ENCODE peak calls at places on chromosomes 7 and 10, in five cellular contexts. W is tibial nerve, Z is left ventricle myocardium inferior, Y is prostate gland, P is neuronal stem cell. O is an unnamed sample. For H3K4me1 and H3K27me3, the result is how much of the 10 kb centered on the place peaks cover.

GRCh38 chr7:134605978-134606923 is 40.4 kb upstream of the BPGM start:
- DNase-seq in W (peak), Z (peak), Y (peak), P (peak), O (peak)

GRCh38 chr7:77482015-77482414 is 55.1 kb upstream of the PTPN12 start:
- DNase-seq in W (no peak), Z (no peak), Y (peak), P (no peak), O (no peak)

GRCh38 chr10:77820349-77820748 is 106.2 kb downstream of the DLG5 start:
- DNase-seq in W (no peak), Z (no peak), Y (no peak), P (no peak), O (no peak)

GRCh38 chr7:49010717-49011116 is 86.4 kb downstream of the CDC14C start:
- DNase-seq in W (no peak), Z (no peak), Y (no peak), P (no peak), O (no peak)

GRCh38 chr7:98034044-98035035 is 44.3 kb upstream of the OCM2 start:
- DNase-seq in W (no peak), Z (no peak), Y (peak), P (no peak), O (no peak)

GRCh38 chr10:16105082-16105481 is 244.8 kb upstream of the MINDY3 start:
- DNase-seq in W (no peak), Z (no peak), Y (no peak), P (no peak), O (no peak)

GRCh38 chr7:27774717-27775328 is 34.9 kb downstream of the TAX1BP1 start:
- DNase-seq in W (no peak), Z (no peak), Y (no peak), P (peak), O (no peak)

GRCh38 chr7:33601884-33602283 is 303.5 kb upstream of the BMPER start:
- DNase-seq in W (no peak), Z (no peak), Y (no peak), P (no peak), O (no peak)

GRCh38 chr7:12403287-12404181 is at the start of gene VWDE:
- DNase-seq in W (no peak), Z (no peak), Y (peak), P (peak), O (peak)

GRCh38 chr7:133320887-133321286 is 68.0 kb downstream of the EXOC4 start:
- DNase-seq in W (no peak), Z (no peak), Y (no peak), P (no peak), O (no peak)

GRCh38 chr10:65818990-65819389 is 1106.8 kb upstream of the LRRTM3 start:
- DNase-seq in W (no peak), Z (no peak), Y (no peak), P (no peak), O (no peak)

GRCh38 chr10:107894521-107894920 is 730.0 kb upstream of the SORCS1 start:
- DNase-seq in W (no peak), Z (no peak), Y (no peak), P (no peak), O (no peak)

GRCh38 chr10:22475857-22476600 is 130.7 kb downstream of the SPAG6 start:
- DNase-seq in W (no peak), Z (no peak), Y (no peak), P (peak), O (peak)

GRCh38 chr10:70679498-70679897 is 7.2 kb downstream of the ADAMTS14 start:
- DNase-seq in W (peak), Z (peak), Y (no peak), P (no peak), O (peak)

GRCh38 chr10:8056378-8056777 is 1.9 kb downstream of the GATA3 start:
- DNase-seq in W (no peak), Z (no peak), Y (no peak), P (peak), O (no peak)

GRCh38 chr10:8054243-8054497 is 318 bp upstream of the GATA3 start:
- DNase-seq in W (no peak), Z (no peak), Y (peak), P (no peak), O (no peak)

GRCh38 chr10:8053446-8054242 is 844 bp upstream of the GATA3 start:
- DNase-seq in W (no peak), Z (peak), Y (peak), P (peak), O (peak)

GRCh38 chr10:8055420-8056349 is 1.2 kb downstream of the GATA3 start:
- DNase-seq in W (no peak), Z (no peak), Y (no peak), P (peak), O (no peak)

DNA sequence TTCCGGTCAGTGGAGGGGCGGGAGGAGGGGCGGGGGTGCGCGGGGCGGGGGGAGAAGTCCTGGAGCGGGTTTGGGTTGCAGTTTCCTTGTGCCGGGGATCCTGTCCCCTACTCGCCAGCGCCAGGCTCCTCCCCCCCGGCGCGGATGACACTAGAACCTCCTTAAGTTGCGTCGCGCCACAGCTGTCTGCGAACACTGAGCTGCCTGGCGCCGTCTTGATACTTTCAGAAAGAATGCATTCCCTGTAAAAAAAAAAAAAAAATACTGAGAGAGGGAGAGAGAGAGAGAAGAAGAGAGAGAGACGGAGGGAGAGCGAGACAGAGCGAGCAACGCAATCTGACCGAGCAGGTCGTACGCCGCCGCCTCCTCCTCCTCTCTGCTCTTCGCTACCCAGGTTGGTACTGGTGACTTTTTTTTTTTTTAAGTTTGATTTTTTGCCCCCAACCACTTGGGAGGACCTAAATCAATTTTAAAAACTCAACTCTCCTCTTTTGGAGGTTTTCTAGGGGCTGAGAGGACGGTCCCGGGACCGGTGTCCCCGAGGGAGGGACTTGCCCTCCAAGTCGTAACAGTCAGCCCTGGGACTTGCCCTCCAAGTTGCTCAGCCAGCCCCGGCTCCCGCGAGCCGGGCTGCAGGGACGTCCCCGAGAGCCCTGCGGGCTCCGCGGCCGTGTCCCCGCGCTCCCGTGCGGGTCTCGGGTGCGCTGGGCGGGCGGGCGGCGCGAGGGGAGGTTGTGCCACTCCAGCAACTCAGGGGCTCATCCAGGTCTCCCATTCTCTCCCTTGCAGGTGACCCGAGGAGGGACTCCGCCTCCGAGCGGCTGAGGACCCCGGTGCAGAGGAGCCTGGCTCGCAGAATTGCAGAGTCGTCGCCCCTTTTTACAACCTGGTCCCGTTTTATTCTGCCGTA is at the start of gene GATA3:
- DNase-seq in W (no peak), Z (peak), Y (peak), P (peak), O (peak)
- H3K4me1 ChIP-seq in W (under half), Z (half or more), Y (under half), P (under half), O (under half)

GRCh38 chr10:129956902-129957673 is 7.0 kb downstream of the EBF3 start:
- DNase-seq in W (no peak), Z (no peak), Y (no peak), P (peak), O (no peak)

GRCh38 chr10:129960493-129961273 is 3.4 kb downstream of the EBF3 start:
- DNase-seq in W (no peak), Z (no peak), Y (no peak), P (peak), O (no peak)

GRCh38 chr10:129959544-129960492 is 4.3 kb downstream of the EBF3 start:
- DNase-seq in W (no peak), Z (no peak), Y (no peak), P (peak), O (peak)

GRCh38 chr10:129958118-129958685 is 5.9 kb downstream of the EBF3 start:
- DNase-seq in W (no peak), Z (no peak), Y (no peak), P (peak), O (no peak)

GRCh38 chr10:129958686-129959543 is 5.2 kb downstream of the EBF3 start:
- DNase-seq in W (no peak), Z (no peak), Y (no peak), P (peak), O (peak)
- H3K27me3 ChIP-seq in W (under half), Z (half or more), Y (under half), P (half or more), O (under half)

GRCh38 chr7:127612263-127612662 is 5.7 kb downstream of the PAX4 start:
- DNase-seq in W (no peak), Z (no peak), Y (no peak), P (no peak), O (no peak)
- H3K4me1 ChIP-seq in W (under half), Z (under half), Y (under half), P (under half), O (under half)

DNA sequence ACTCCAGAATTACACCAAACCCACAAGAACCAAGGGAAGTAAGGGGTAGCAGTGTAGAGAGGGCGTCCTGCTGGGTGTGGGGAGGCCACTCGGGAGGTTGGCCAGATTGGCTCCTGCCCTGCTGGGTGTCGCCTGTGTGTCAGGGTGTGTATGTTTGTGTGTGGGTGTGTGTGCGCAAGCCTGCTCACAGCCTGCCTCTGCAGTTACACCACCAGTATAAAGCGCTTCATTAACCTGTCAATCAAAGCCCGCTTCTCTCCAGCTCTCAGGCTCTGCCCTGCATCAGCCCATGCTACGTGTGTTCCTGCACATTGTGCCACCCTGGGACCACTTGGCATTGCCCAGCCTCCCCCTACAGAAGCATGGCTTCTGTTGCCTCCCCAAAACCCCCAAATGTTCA is 83.3 kb upstream of the PAX2 start:
- DNase-seq in W (no peak), Z (no peak), Y (no peak), P (no peak), O (no peak)
- H3K27me3 ChIP-seq in W (under half), Z (half or more), Y (under half), P (half or more), O (under half)

DNA sequence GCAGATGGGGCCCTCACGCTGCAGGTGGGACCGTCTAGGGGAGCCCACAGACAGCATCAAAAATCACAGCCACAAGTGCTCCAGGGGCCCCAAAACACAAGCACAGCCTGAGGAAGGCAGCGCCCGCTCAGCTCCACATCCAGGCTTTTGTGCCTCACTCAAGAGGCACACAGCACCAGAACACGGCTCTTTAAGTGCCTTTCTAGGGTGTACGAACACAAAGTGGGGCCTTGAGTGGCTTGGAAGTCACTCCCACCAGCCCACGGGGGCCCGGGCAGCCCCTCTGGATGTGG is 65.2 kb downstream of the DIP2C start:
- DNase-seq in W (no peak), Z (no peak), Y (no peak), P (no peak), O (no peak)
- H3K4me1 ChIP-seq in W (under half), Z (half or more), Y (under half), P (under half), O (under half)

O was measured in psoas muscle.